ENCODE peak calls at places on chromosomes 4 and X, in four cellular contexts. C is IMR-90, U is GM06990, Q is cardiac muscle cell. J is an unnamed sample.

GRCh38 chrX:39577976-39578962 is 519.5 kb downstream of the BCOR start:
- DNase-seq in C (no peak), U (peak; percentile 41), Q (no peak), J (peak; percentile 12)

GRCh38 chrX:29082558-29082957 is 495.3 kb downstream of the IL1RAPL1 start:
- DNase-seq in Q (no peak), C (no peak), U (no peak), J (no peak)

GRCh38 chr4:124883642-124884041 is 171.1 kb upstream of the ANKRD50 start:
- DNase-seq in Q (no peak), U (no peak), C (peak; percentile 84), J (peak; percentile 53)

GRCh38 chrX:149074429-149074828 is 430.7 kb downstream of the IDS start:
- DNase-seq in U (peak; percentile 1), Q (peak; percentile 38), C (no peak), J (peak; percentile 36)

GRCh38 chrX:40176256-40176978 is 78.7 kb upstream of the BCOR start:
- DNase-seq in Q (peak; percentile 81), C (no peak), U (peak; percentile 85), J (no peak)

GRCh38 chr4:180695851-180696250 is 1547.4 kb upstream of the TENM3 start:
- DNase-seq in U (no peak), C (peak; percentile 97), Q (no peak), J (peak; percentile 0)

GRCh38 chr4:38128478-38129451 is 168.6 kb downstream of the PTTG2 start:
- DNase-seq in U (peak; percentile 63), C (peak; percentile 89), Q (no peak), J (peak; percentile 89)

GRCh38 chrX:149494844-149495565 is 10.1 kb downstream of the IDS start:
- DNase-seq in C (no peak), U (no peak), Q (no peak), J (no peak)

GRCh38 chrX:130637591-130637990 is 235.8 kb downstream of the RBMX2 start:
- DNase-seq in U (no peak), Q (no peak), C (peak; percentile 58), J (peak; percentile 31)

GRCh38 chrX:38036471-38036870 is 30.1 kb downstream of the SYTL5 start:
- DNase-seq in C (peak; percentile 6), U (no peak), Q (no peak), J (no peak)

GRCh38 chr4:139607302-139608060 is 51.5 kb upstream of the SETD7 start:
- DNase-seq in Q (no peak), U (no peak), C (no peak), J (peak; percentile 27)

GRCh38 chr4:135508006-135508714 is 1306.6 kb upstream of the PABPC4L start:
- DNase-seq in C (peak; percentile 86), Q (no peak), U (no peak), J (peak; percentile 44)

GRCh38 chr4:10017037-10017893 is 4.0 kb downstream of the SLC2A9 start:
- DNase-seq in U (no peak), Q (no peak), C (no peak), J (no peak)

GRCh38 chrX:350534-351321 is 32.1 kb upstream of the GTPBP6 start:
- DNase-seq in C (no peak), U (no peak), Q (no peak), J (no peak)

GRCh38 chr4:100421356-100421978 is 96.4 kb downstream of the EMCN start:
- DNase-seq in Q (peak; percentile 11), U (no peak), C (peak; percentile 31), J (peak; percentile 80)
- H3K4me3 ChIP-seq in Q (no peak overlapping the region), U (no peak overlapping the region), C (no peak overlapping the region), J (no peak overlapping the region)

DNA sequence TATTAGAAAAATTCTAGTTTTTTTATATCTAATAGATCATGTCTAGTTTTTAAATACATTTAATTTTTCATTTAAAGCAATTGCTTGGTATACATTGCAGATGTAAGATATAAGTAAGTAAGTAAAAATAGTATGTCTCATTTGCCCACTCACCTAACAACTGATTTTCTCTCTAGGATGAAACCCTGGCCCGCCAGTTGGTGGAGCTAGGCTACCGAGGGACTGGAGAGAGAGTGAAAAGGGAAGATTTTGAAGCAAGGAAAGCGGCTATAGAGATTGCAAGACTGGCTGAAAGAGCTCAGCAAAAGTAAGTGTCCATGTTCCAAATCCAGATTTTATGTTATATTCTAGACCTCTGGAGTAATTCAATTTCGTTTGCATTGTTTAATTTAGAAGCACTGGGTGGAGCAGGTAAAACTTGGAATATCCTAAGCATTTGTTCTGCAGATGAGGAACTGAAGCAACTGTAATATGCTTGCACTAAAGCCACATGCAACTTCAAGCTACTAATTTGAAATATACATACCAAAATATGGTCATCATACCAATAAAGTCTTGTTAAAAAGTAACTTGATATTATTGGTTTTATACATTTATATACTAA is 27.1 kb downstream of the CFAP299 start:
- DNase-seq in U (no peak), Q (peak; percentile 60), C (peak; percentile 51), J (peak; percentile 57)
- TF ChIP-seq CTCF in U (peak; percentile 71), Q (peak; percentile 75), C (peak; percentile 75), J (peak; percentile 79)

GRCh38 chr4:122003335-122003734 is 51.5 kb upstream of the TRPC3 start:
- DNase-seq in C (no peak), Q (peak; percentile 32), U (peak; percentile 14), J (peak; percentile 34)
- H3K4me3 ChIP-seq in C (no peak overlapping the region), Q (no peak overlapping the region), U (no peak overlapping the region), J (no peak overlapping the region)

DNA sequence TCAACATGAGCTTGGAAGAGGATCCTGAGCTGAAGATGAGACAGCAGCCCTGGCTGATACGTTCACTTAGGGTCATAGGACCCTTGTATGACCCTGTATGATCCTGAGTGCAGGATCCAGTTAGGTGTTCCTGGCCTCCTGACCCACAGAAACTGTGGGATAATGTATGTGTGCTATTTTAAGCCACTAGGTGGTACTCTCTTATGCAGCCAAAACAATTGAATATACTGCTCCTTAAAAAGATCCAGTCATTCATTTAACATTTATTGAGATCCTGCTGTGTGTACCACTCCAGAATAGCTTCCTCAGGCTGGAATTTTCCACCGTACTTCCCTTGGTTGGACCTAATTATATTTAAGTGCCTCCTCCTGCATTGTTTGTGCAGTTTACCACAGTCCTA is 167.1 kb downstream of the AMELX start:
- DNase-seq in Q (no peak), U (no peak), C (no peak), J (no peak)
- TF ChIP-seq CTCF in Q (peak; percentile 27), U (no peak), C (no peak), J (no peak)

DNA sequence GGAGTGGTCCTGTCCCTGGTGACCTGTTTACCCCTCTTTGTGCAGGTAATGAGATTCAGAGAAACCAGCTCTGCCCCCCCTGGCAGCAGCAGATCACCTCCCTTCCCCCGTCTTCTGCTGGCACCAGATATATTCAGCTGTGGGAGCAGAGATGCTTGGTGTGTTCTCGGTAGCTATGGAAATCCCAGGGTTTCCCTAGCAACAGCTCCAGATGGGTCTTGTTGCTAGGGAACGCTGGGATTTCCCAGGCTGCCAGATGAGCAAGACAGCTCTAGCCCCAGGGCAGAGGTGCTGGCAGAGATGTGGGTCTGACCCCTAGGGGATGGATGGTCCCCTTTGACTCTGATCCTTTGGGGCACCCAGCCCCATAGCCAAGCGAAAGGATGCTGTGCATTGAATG is 20.2 kb downstream of the CETN2 start:
- DNase-seq in Q (no peak), C (no peak), U (no peak), J (no peak)
- H3K4me3 ChIP-seq in Q (no peak overlapping the region), C (no peak overlapping the region), U (no peak overlapping the region), J (no peak overlapping the region)

GRCh38 chrX:16666541-16666940 is 16.6 kb downstream of the S100G start:
- DNase-seq in U (no peak), C (peak; percentile 61), Q (no peak), J (peak; percentile 44)

GRCh38 chrX:16665089-16665488 is 15.1 kb downstream of the S100G start:
- DNase-seq in Q (no peak), C (peak; percentile 81), U (no peak), J (peak; percentile 77)

GRCh38 chrX:16671005-16671404 is 21.0 kb downstream of the S100G start:
- DNase-seq in C (peak; percentile 72), U (no peak), Q (peak; percentile 48), J (peak; percentile 79)
- TF ChIP-seq CTCF in C (peak; percentile 61), U (peak; percentile 39), Q (peak; percentile 29), J (peak; percentile 34)

GRCh38 chrX:30955687-30956086 is 66.6 kb upstream of the TAB3 start:
- DNase-seq in C (no peak), Q (no peak), U (no peak), J (no peak)

GRCh38 chrX:30948626-30949025 is 59.6 kb upstream of the TAB3 start:
- DNase-seq in C (no peak), Q (no peak), U (no peak), J (no peak)

GRCh38 chrX:30949554-30949953 is 60.5 kb upstream of the TAB3 start:
- DNase-seq in U (no peak), Q (no peak), C (no peak), J (no peak)

GRCh38 chrX:30950391-30950790 is 61.3 kb upstream of the TAB3 start:
- DNase-seq in C (no peak), U (no peak), Q (no peak), J (no peak)

GRCh38 chrX:30951003-30951402 is 61.9 kb upstream of the TAB3 start:
- DNase-seq in C (no peak), U (no peak), Q (no peak), J (no peak)
- H3K4me3 ChIP-seq in C (no peak overlapping the region), U (no peak overlapping the region), Q (no peak overlapping the region), J (no peak overlapping the region)